ENCODE peak calls at places on chromosomes 1 and 21, in seven cellular contexts. D is fibroblast of lung, U is heart left ventricle, H is upper lobe of right lung, O is right lobe of liver, K is mucosa of descending colon, R is choroid plexus epithelial cell. A is an unnamed sample.

GRCh38 chr1:37267111-37267835 is 207.1 kb upstream of the ZC3H12A start:
- DNase-seq in K (no peak), U (no peak), O (no peak), H (no peak), D (no peak), R (no peak), A (no peak)

GRCh38 chr1:107255469-107255868 is 114.6 kb downstream of the NTNG1 start:
- DNase-seq in K (no peak), H (no peak), O (no peak), U (no peak), R (no peak), D (no peak), A (no peak)

GRCh38 chr21:21921410-21922232 is 923.4 kb downstream of the NCAM2 start:
- DNase-seq in O (no peak), U (no peak), R (peak), D (peak), H (no peak), K (no peak), A (no peak)

GRCh38 chr1:148389027-148389339 is 94.1 kb downstream of the PPIAL4G start:
- DNase-seq in O (no peak), K (no peak), R (no peak), U (no peak), H (no peak), D (no peak), A (no peak)

GRCh38 chr1:204728456-204728855 is 42.9 kb upstream of the LRRN2 start:
- DNase-seq in R (no peak), H (no peak), D (no peak), U (no peak), O (no peak), K (no peak), A (no peak)

GRCh38 chr1:240000634-240001033 is 91.0 kb upstream of the FMN2 start:
- DNase-seq in K (no peak), D (peak), U (no peak), R (peak), O (no peak), H (no peak), A (peak)

GRCh38 chr1:36807262-36807661 is 227.1 kb downstream of the GRIK3 start:
- DNase-seq in O (peak), R (no peak), H (no peak), K (no peak), U (no peak), D (no peak), A (no peak)

GRCh38 chr1:26239936-26240335 is 5.9 kb downstream of the CEP85 start:
- DNase-seq in D (peak), K (no peak), O (no peak), H (no peak), U (no peak), R (peak), A (no peak)

GRCh38 chr1:226982451-226983177 is 42.5 kb downstream of the COQ8A start:
- DNase-seq in K (peak), D (no peak), U (no peak), R (no peak), O (no peak), H (no peak), A (no peak)

GRCh38 chr1:183272390-183272801 is 86.3 kb downstream of the LAMC2 start:
- DNase-seq in U (no peak), K (no peak), D (peak), O (no peak), H (no peak), R (peak), A (peak)

GRCh38 chr1:227707807-227708206 is 27.3 kb downstream of the JMJD4 start:
- DNase-seq in U (no peak), K (no peak), R (no peak), H (no peak), O (no peak), D (no peak), A (no peak)

GRCh38 chr1:231776006-231776707 is 149.6 kb downstream of the DISC1 start:
- DNase-seq in U (no peak), H (no peak), O (no peak), D (peak), K (no peak), R (peak), A (no peak)

GRCh38 chr1:161098161-161099068 is at the start of gene KLHDC9:
- DNase-seq in K (peak), O (peak), R (peak), U (peak), D (peak), H (peak), A (no peak)

GRCh38 chr1:159141584-159142518 is 29.6 kb upstream of the CADM3 start:
- DNase-seq in R (peak), U (no peak), D (peak), O (no peak), K (no peak), H (no peak), A (peak)

GRCh38 chr1:180188103-180188506 is 33.4 kb downstream of the QSOX1 start:
- DNase-seq in D (peak), K (no peak), O (peak), U (no peak), H (no peak), R (peak), A (peak)

GRCh38 chr1:3577300-3577699 is 34.0 kb downstream of the MEGF6 start:
- DNase-seq in H (no peak), R (peak), K (no peak), D (peak), O (no peak), U (no peak), A (no peak)

GRCh38 chr1:23108918-23109533 is 59.6 kb downstream of the LUZP1 start:
- DNase-seq in U (no peak), D (no peak), H (no peak), R (no peak), K (no peak), O (no peak), A (no peak)

GRCh38 chr1:181485276-181486097 is 2.2 kb downstream of the CACNA1E start:
- DNase-seq in H (peak), U (no peak), K (no peak), O (no peak), R (no peak), D (no peak), A (peak)

GRCh38 chr1:86948212-86948611 is 33.8 kb downstream of the HS2ST1 start:
- DNase-seq in R (no peak), H (no peak), K (no peak), O (no peak), U (peak), D (peak), A (no peak)

GRCh38 chr1:9249534-9250335 is 15.2 kb downstream of the H6PD start:
- DNase-seq in H (peak), D (no peak), K (peak), R (peak), O (peak), U (peak), A (no peak)

GRCh38 chr1:183757061-183757460 is 47.9 kb upstream of the RGL1 start:
- DNase-seq in U (no peak), H (no peak), O (no peak), D (peak), K (no peak), R (peak), A (no peak)

GRCh38 chr1:212040629-212041028 is 5.1 kb downstream of the DTL start:
- DNase-seq in K (no peak), U (no peak), R (no peak), O (no peak), H (no peak), D (no peak), A (no peak)

GRCh38 chr1:27603320-27603961 is 503 bp downstream of the AHDC1 start:
- DNase-seq in U (no peak), D (no peak), K (peak), O (no peak), R (no peak), H (peak), A (no peak)

GRCh38 chr1:905071-905749 is 18.5 kb upstream of the SAMD11 start:
- DNase-seq in D (peak), O (peak), R (peak), H (peak), U (peak), K (peak), A (no peak)

GRCh38 chr1:202229376-202229775 is 35.8 kb downstream of the LGR6 start:
- DNase-seq in H (no peak), U (no peak), O (no peak), R (no peak), K (no peak), D (no peak), A (no peak)

GRCh38 chr1:89206361-89206760 is 7.6 kb upstream of the GBP4 start:
- DNase-seq in D (no peak), H (no peak), U (no peak), R (no peak), O (no peak), K (no peak), A (no peak)

GRCh38 chr1:228004331-228004871 is 2.4 kb upstream of the WNT3A start:
- DNase-seq in O (peak), K (no peak), U (no peak), D (no peak), H (no peak), R (peak), A (no peak)

GRCh38 chr1:228721407-228721806 is 13.9 kb upstream of the RHOU start:
- DNase-seq in R (no peak), D (no peak), O (peak), K (no peak), H (no peak), U (no peak), A (no peak)

GRCh38 chr1:54180666-54181360 is 19.0 kb downstream of the CYB5RL start:
- DNase-seq in H (no peak), R (no peak), U (no peak), O (no peak), K (no peak), D (no peak), A (no peak)

GRCh38 chr1:41773144-41773571 is 145.6 kb downstream of the HIVEP3 start:
- DNase-seq in K (no peak), R (peak), D (peak), O (no peak), H (no peak), U (no peak), A (peak)

GRCh38 chr1:19615438-19615837 is 28.7 kb upstream of the NBL1 start:
- DNase-seq in K (no peak), R (no peak), O (no peak), H (no peak), D (no peak), U (no peak), A (no peak)

GRCh38 chr1:51557168-51557567 is 38.1 kb upstream of the EPS15 start:
- DNase-seq in D (no peak), H (no peak), O (no peak), K (no peak), U (no peak), R (no peak), A (no peak)

GRCh38 chr1:12572506-12572905 is 45.5 kb downstream of the DHRS3 start:
- DNase-seq in R (peak), O (no peak), K (no peak), D (peak), H (no peak), U (no peak), A (peak)

GRCh38 chr1:145425436-145426029 is at the start of gene NBPF20:
- DNase-seq in R (peak), D (peak), U (peak), O (peak), K (peak), H (peak), A (peak)

GRCh38 chr1:3211996-3212395 is 143.0 kb downstream of the PRDM16 start:
- DNase-seq in R (no peak), U (no peak), H (no peak), K (no peak), O (no peak), D (no peak), A (no peak)

GRCh38 chr1:33473900-33474299 is 1.5 kb downstream of the ZSCAN20 start:
- DNase-seq in K (no peak), O (no peak), U (peak), R (no peak), H (no peak), D (no peak), A (peak)

GRCh38 chr1:27643626-27644368 is 8.8 kb upstream of the FGR start:
- DNase-seq in D (peak), H (no peak), O (no peak), K (no peak), U (peak), R (peak), A (peak)

GRCh38 chr1:56710646-56711045 is 65.5 kb downstream of the PRKAA2 start:
- DNase-seq in O (no peak), R (peak), D (peak), U (no peak), K (no peak), H (no peak), A (no peak)

GRCh38 chr1:228911225-228911624 is 175.9 kb downstream of the RHOU start:
- DNase-seq in U (no peak), O (no peak), K (no peak), H (no peak), D (no peak), R (no peak), A (no peak)

GRCh38 chr1:15445390-15446122 is 7.3 kb downstream of the CTRC start:
- DNase-seq in R (no peak), D (no peak), U (no peak), O (no peak), H (no peak), K (no peak), A (no peak)

DNA sequence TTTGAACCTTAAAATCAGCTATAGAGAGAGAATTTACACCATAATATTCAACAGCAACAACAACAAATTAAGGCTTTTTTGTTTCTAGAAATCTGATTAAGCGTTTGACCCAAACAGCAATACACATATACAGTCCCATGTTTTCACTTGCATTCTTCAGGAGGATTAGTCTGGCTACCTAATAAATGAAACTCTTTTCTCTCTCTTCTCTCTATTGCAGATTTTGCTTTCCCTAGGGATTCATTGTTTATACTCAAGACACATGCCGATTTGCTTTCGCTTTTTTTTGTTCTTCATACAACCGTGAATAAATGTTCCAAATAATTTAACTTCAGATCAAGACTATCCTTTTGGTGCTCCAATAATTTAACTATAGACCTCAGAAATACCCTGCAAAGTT is 162.4 kb upstream of the PTBP2 start:
- DNase-seq in U (no peak), R (peak), K (no peak), D (no peak), H (no peak), O (no peak), A (no peak)
- H3K4me3 ChIP-seq in U (no peak), R (no peak), K (no peak), D (no peak), H (no peak), O (no peak), A (no peak)

GRCh38 chr21:37670883-37671282 is 245.4 kb downstream of the KCNJ6 start:
- DNase-seq in U (no peak), R (peak), H (no peak), K (no peak), O (no peak), D (peak), A (no peak)

GRCh38 chr21:37667380-37667779 is 248.9 kb downstream of the KCNJ6 start:
- DNase-seq in R (no peak), O (no peak), D (no peak), U (no peak), K (no peak), H (no peak), A (no peak)

GRCh38 chr21:37671381-37671780 is 244.9 kb downstream of the KCNJ6 start:
- DNase-seq in K (no peak), O (no peak), U (no peak), H (no peak), R (no peak), D (no peak), A (no peak)

GRCh38 chr21:37668462-37669239 is 247.6 kb downstream of the KCNJ6 start:
- DNase-seq in H (no peak), D (no peak), U (no peak), R (no peak), O (no peak), K (no peak), A (no peak)

DNA sequence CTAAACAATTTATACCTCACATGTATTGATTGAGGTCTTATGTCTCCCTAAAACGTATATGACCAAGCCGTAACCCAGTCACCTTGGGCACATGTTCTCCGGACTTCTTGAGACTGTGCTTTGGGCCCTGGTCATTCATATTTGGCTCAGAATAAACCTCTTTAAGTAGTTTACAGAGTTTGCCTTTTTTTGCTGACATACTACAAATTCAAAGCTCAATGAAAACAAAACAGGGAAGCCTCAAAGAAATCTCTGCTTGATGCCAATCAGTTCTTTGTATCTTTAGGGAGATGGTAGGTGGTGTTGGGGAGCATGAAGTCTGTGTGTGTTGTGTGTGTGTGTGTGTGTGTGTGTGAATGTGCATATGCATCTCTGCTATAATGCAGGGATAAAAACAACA is 247.0 kb downstream of the KCNJ6 start:
- DNase-seq in O (no peak), R (no peak), D (no peak), U (no peak), H (no peak), K (no peak), A (no peak)
- H3K4me3 ChIP-seq in O (no peak), R (no peak), D (no peak), U (no peak), H (no peak), K (no peak), A (no peak)

DNA sequence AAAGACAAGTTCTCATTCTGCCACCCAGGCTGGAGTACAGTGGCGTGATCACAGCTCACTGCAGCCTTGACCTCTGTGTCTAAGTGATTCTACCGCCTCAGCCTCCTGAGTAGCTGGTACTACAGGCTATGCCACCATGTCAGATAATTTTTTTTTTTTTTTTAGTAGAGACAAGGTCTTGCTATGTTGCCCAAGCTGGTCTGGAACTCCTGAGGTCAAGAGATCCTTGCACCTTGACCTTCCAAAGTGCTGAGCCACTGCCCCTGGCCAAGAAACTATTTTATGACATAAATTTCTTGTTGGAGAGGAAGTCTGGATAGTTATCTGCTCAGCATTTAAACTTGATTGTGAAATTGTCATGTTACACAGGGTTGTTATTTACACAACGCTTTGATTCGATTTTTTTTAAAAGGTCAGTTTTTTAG is 2.1 kb downstream of the SCCPDH start:
- DNase-seq in U (no peak), O (no peak), K (no peak), D (no peak), H (no peak), R (no peak), A (no peak)
- H3K4me3 ChIP-seq in U (no peak), O (peak), K (no peak), D (no peak), H (no peak), R (no peak), A (no peak)

DNA sequence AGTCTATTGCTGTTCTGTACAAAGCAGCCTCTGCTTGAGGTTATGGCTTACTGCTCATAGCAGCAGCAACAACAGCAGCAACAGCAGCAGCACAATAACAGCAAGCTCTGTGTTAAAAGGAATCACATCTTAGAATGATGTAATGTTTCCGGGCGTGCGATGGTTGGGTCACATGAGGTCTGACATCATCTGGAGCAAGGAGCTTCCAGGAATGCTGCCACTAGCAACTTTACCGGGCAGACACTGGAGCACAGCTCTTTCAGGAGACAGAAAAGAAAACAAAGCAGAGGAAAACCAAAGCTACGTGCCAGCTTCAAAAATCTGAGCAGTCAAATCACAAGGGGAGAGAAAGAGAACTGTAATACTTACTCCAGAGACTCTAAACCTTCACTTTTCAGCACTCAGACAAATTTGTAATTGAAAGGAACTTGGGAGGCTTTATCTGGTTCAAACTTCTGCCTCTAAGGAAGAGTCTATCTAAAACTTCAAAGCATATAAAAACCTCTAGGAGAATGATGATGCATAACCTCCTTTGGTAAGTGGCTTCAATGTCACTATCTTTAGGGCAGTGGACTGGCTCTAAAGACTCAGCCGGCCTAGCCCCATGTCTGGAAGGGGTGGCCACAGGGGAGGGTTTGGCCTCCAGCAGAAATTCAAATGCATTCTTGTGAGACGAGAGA is 28.3 kb upstream of the RAB3GAP2 start:
- DNase-seq in O (no peak), U (peak), K (no peak), D (peak), H (peak), R (peak), A (peak)
- H3K4me3 ChIP-seq in O (no peak), U (no peak), K (no peak), D (no peak), H (no peak), R (no peak), A (no peak)

DNA sequence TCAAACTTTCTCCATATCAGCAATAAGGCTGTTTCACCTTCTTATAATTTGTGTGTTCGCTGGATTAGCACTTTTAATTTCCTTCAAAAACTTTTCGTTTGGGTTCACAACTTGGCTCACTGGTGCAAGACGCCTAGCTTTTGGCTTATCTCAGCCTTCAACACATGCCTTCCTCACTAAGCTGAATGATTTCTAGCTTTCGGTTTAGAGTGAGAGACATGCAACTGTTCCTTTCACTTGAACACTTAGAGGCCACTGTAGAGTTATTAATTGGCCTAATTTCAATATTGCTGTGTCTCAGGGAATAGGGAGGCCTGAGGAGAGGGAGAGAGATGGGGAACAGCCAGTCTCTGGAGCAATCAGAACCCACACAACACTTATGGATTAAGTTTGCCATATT is 41.2 kb upstream of the IFNLR1 start:
- DNase-seq in U (no peak), K (no peak), R (no peak), H (no peak), D (no peak), O (no peak), A (no peak)
- H3K4me3 ChIP-seq in U (no peak), K (no peak), R (no peak), H (no peak), D (no peak), O (no peak), A (no peak)

A was measured in MG63.